ENCODE peak calls at places on chromosomes 13 and 19, in ten cellular contexts. One of them, this sample, is unnamed.

GRCh38 chr13:24693862-24694471 is 13.8 kb downstream of the ATP12A start:
- DNase-seq in upper lobe of left lung: no peak
- DNase-seq in adrenal gland: peak; percentile 51
- DNase-seq in astrocyte of the spinal cord: peak; percentile 30
- DNase-seq in foreskin fibroblast: peak; percentile 63
- DNase-seq in A673: peak; percentile 85
- DNase-seq in Peyer's patch: peak; percentile 23
- DNase-seq in astrocyte of the cerebellum: no peak
- DNase-seq in uterus: no peak
- DNase-seq in tibial artery: no peak
- DNase-seq in this sample: no peak

GRCh38 chr13:23615677-23616076 is 45.5 kb downstream of the TNFRSF19 start:
- DNase-seq in uterus: no peak
- DNase-seq in adrenal gland: no peak
- DNase-seq in tibial artery: no peak
- DNase-seq in foreskin fibroblast: no peak
- DNase-seq in astrocyte of the cerebellum: no peak
- DNase-seq in upper lobe of left lung: no peak
- DNase-seq in A673: peak; percentile 15
- DNase-seq in astrocyte of the spinal cord: peak; percentile 66
- DNase-seq in Peyer's patch: no peak
- DNase-seq in this sample: no peak

GRCh38 chr13:106535552-106536243 is at the start of gene EFNB2:
- DNase-seq in tibial artery: peak; percentile 75
- DNase-seq in adrenal gland: peak; percentile 85
- DNase-seq in astrocyte of the cerebellum: peak; percentile 78
- DNase-seq in upper lobe of left lung: peak; percentile 99
- DNase-seq in foreskin fibroblast: peak; percentile 99
- DNase-seq in A673: peak; percentile 93
- DNase-seq in uterus: peak; percentile 90
- DNase-seq in Peyer's patch: peak; percentile 83
- DNase-seq in astrocyte of the spinal cord: peak; percentile 95
- DNase-seq in this sample: peak; percentile 77

GRCh38 chr13:102707465-102707864 is 12.6 kb upstream of the METTL21C start:
- DNase-seq in tibial artery: no peak
- DNase-seq in upper lobe of left lung: no peak
- DNase-seq in astrocyte of the spinal cord: peak; percentile 87
- DNase-seq in astrocyte of the cerebellum: peak; percentile 65
- DNase-seq in Peyer's patch: no peak
- DNase-seq in A673: peak; percentile 70
- DNase-seq in adrenal gland: peak; percentile 33
- DNase-seq in foreskin fibroblast: peak; percentile 96
- DNase-seq in uterus: no peak
- DNase-seq in this sample: no peak

GRCh38 chr13:50131998-50132936 is 117.0 kb downstream of the KCNRG start:
- DNase-seq in uterus: no peak
- DNase-seq in upper lobe of left lung: no peak
- DNase-seq in tibial artery: no peak
- DNase-seq in A673: no peak
- DNase-seq in Peyer's patch: no peak
- DNase-seq in adrenal gland: no peak
- DNase-seq in astrocyte of the cerebellum: no peak
- DNase-seq in astrocyte of the spinal cord: peak; percentile 23
- DNase-seq in foreskin fibroblast: no peak
- DNase-seq in this sample: no peak

GRCh38 chr13:79393564-79394249 is 12.3 kb downstream of the RBM26 start:
- DNase-seq in astrocyte of the cerebellum: no peak
- DNase-seq in upper lobe of left lung: no peak
- DNase-seq in astrocyte of the spinal cord: no peak
- DNase-seq in uterus: no peak
- DNase-seq in tibial artery: no peak
- DNase-seq in foreskin fibroblast: no peak
- DNase-seq in adrenal gland: no peak
- DNase-seq in Peyer's patch: peak; percentile 90
- DNase-seq in A673: no peak
- DNase-seq in this sample: no peak

GRCh38 chr13:49935171-49936084 is 712 bp downstream of the SPRYD7 start:
- DNase-seq in Peyer's patch: peak; percentile 28
- DNase-seq in astrocyte of the spinal cord: peak; percentile 63
- DNase-seq in uterus: no peak
- DNase-seq in astrocyte of the cerebellum: no peak
- DNase-seq in upper lobe of left lung: no peak
- DNase-seq in adrenal gland: peak; percentile 60
- DNase-seq in foreskin fibroblast: peak; percentile 73
- DNase-seq in tibial artery: peak; percentile 34
- DNase-seq in A673: peak; percentile 47
- DNase-seq in this sample: peak; percentile 25

GRCh38 chr19:1673645-1674292 is 21.4 kb upstream of the TCF3 start:
- DNase-seq in A673: no peak
- DNase-seq in foreskin fibroblast: no peak
- DNase-seq in astrocyte of the spinal cord: no peak
- DNase-seq in upper lobe of left lung: no peak
- DNase-seq in astrocyte of the cerebellum: no peak
- DNase-seq in Peyer's patch: no peak
- DNase-seq in adrenal gland: no peak
- DNase-seq in uterus: no peak
- DNase-seq in tibial artery: no peak
- DNase-seq in this sample: no peak

GRCh38 chr19:39906283-39906682 is 28.2 kb downstream of the FCGBP start:
- DNase-seq in upper lobe of left lung: no peak
- DNase-seq in astrocyte of the spinal cord: no peak
- DNase-seq in tibial artery: no peak
- DNase-seq in adrenal gland: no peak
- DNase-seq in uterus: no peak
- DNase-seq in foreskin fibroblast: no peak
- DNase-seq in Peyer's patch: no peak
- DNase-seq in astrocyte of the cerebellum: no peak
- DNase-seq in A673: no peak
- DNase-seq in this sample: no peak

DNA sequence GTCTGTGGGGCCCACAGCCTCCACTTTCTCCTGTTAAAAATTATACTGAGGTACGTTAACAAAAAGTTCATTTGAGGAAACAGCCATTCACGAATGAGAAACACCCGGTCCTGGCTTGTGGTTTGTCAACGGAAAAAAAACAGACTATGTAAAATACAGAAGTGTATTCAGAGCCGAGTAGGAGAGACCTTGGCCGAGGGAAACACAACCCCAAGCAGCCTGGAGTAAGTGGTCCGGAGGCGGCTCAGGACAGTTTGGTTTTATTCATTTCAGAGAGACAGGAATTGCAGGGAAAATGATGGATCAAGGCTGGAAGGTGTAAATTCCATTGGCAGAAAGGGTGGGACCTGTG is 714 bp downstream of the ZNF439 start:
- DNase-seq in astrocyte of the spinal cord: no peak
- DNase-seq in foreskin fibroblast: no peak
- DNase-seq in A673: no peak
- DNase-seq in upper lobe of left lung: no peak
- DNase-seq in adrenal gland: no peak
- DNase-seq in Peyer's patch: peak; percentile 29
- DNase-seq in tibial artery: no peak
- DNase-seq in astrocyte of the cerebellum: no peak
- DNase-seq in uterus: no peak
- DNase-seq in this sample: no peak
- H3K4me3 ChIP-seq in astrocyte of the spinal cord: peak overlapping the region; percentile 56
- H3K4me3 ChIP-seq in foreskin fibroblast: peak overlapping the region; percentile 75
- H3K4me3 ChIP-seq in A673: peak overlapping the region; percentile 56
- H3K4me3 ChIP-seq in upper lobe of left lung: peak overlapping the region; percentile 77
- H3K4me3 ChIP-seq in adrenal gland: peak overlapping the region; percentile 71
- H3K4me3 ChIP-seq in Peyer's patch: peak overlapping the region; percentile 72
- H3K4me3 ChIP-seq in tibial artery: peak overlapping the region; percentile 65
- H3K4me3 ChIP-seq in astrocyte of the cerebellum: peak overlapping the region; percentile 49
- H3K4me3 ChIP-seq in uterus: peak overlapping the region; percentile 54
- H3K4me3 ChIP-seq in this sample: peak overlapping the region; percentile 65

GRCh38 chr19:29812881-29813275 is 1.1 kb downstream of the CCNE1 start:
- DNase-seq in astrocyte of the spinal cord: no peak
- DNase-seq in foreskin fibroblast: no peak
- DNase-seq in tibial artery: no peak
- DNase-seq in A673: no peak
- DNase-seq in upper lobe of left lung: no peak
- DNase-seq in adrenal gland: no peak
- DNase-seq in uterus: no peak
- DNase-seq in Peyer's patch: no peak
- DNase-seq in astrocyte of the cerebellum: no peak
- DNase-seq in this sample: no peak

GRCh38 chr19:29812080-29812880 is 489 bp downstream of the CCNE1 start:
- DNase-seq in foreskin fibroblast: peak; percentile 33
- DNase-seq in uterus: no peak
- DNase-seq in astrocyte of the spinal cord: no peak
- DNase-seq in adrenal gland: peak; percentile 43
- DNase-seq in upper lobe of left lung: peak; percentile 90
- DNase-seq in A673: no peak
- DNase-seq in astrocyte of the cerebellum: no peak
- DNase-seq in Peyer's patch: no peak
- DNase-seq in tibial artery: no peak
- DNase-seq in this sample: no peak

GRCh38 chr19:29811125-29812079 is at the start of gene CCNE1:
- DNase-seq in foreskin fibroblast: peak; percentile 94
- DNase-seq in A673: peak; percentile 91
- DNase-seq in upper lobe of left lung: peak; percentile 100
- DNase-seq in uterus: peak; percentile 91
- DNase-seq in tibial artery: peak; percentile 89
- DNase-seq in Peyer's patch: peak; percentile 94
- DNase-seq in astrocyte of the spinal cord: peak; percentile 80
- DNase-seq in adrenal gland: peak; percentile 97
- DNase-seq in astrocyte of the cerebellum: peak; percentile 61
- DNase-seq in this sample: peak; percentile 89

GRCh38 chr19:29809795-29810503 is 1.8 kb upstream of the CCNE1 start:
- DNase-seq in astrocyte of the cerebellum: no peak
- DNase-seq in upper lobe of left lung: no peak
- DNase-seq in adrenal gland: no peak
- DNase-seq in A673: no peak
- DNase-seq in foreskin fibroblast: no peak
- DNase-seq in tibial artery: no peak
- DNase-seq in astrocyte of the spinal cord: no peak
- DNase-seq in uterus: no peak
- DNase-seq in Peyer's patch: no peak
- DNase-seq in this sample: no peak

DNA sequence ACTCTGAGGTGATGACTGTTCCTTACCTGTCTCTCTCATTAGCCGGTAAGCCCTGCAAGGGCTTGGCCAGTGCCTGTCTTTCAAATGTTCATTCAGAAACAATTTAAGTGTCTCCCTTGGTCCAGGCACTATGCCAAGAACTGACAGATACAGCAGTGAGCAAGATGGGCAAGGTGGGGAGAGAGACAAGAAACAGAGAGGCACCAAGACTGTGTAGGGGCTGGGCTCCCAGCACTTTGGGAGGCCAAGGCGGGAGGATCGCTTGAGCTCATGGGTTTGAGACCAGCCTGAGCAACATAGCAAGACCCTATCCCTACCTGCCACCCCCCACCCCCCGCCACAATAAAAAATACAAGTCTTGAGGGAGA is 1.3 kb upstream of the CCNE1 start:
- DNase-seq in astrocyte of the cerebellum: no peak
- DNase-seq in A673: no peak
- DNase-seq in adrenal gland: peak; percentile 56
- DNase-seq in astrocyte of the spinal cord: no peak
- DNase-seq in upper lobe of left lung: no peak
- DNase-seq in foreskin fibroblast: peak; percentile 63
- DNase-seq in uterus: no peak
- DNase-seq in Peyer's patch: no peak
- DNase-seq in tibial artery: no peak
- DNase-seq in this sample: no peak
- H3K4me3 ChIP-seq in astrocyte of the cerebellum: no peak overlapping the region
- H3K4me3 ChIP-seq in A673: no peak overlapping the region
- H3K4me3 ChIP-seq in adrenal gland: no peak overlapping the region
- H3K4me3 ChIP-seq in astrocyte of the spinal cord: no peak overlapping the region
- H3K4me3 ChIP-seq in upper lobe of left lung: no peak overlapping the region
- H3K4me3 ChIP-seq in foreskin fibroblast: no peak overlapping the region
- H3K4me3 ChIP-seq in uterus: no peak overlapping the region
- H3K4me3 ChIP-seq in Peyer's patch: no peak overlapping the region
- H3K4me3 ChIP-seq in tibial artery: no peak overlapping the region
- H3K4me3 ChIP-seq in this sample: no peak overlapping the region

DNA sequence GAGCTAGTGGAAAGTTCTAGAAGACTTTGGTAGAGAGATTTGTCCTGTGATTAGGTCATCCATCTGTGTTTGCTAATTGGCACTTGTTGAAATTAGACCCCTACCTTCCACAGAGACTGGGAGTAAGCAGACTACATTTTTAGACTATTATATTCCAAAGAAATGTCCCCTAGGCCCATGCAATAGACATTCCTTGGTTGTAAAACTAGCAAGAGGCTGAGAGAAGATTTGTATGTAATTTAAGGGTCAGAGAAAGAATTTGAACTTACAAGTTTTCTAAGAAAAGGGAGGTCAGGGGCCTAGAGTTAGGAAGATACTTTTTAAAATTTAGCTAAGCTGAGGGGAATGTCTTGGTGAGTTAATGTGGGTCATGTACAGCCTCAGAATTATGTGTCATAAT is 470.7 kb upstream of the SLITRK1 start:
- DNase-seq in astrocyte of the spinal cord: peak; percentile 7
- DNase-seq in tibial artery: no peak
- DNase-seq in foreskin fibroblast: no peak
- DNase-seq in Peyer's patch: no peak
- DNase-seq in uterus: no peak
- DNase-seq in A673: no peak
- DNase-seq in adrenal gland: no peak
- DNase-seq in upper lobe of left lung: no peak
- DNase-seq in astrocyte of the cerebellum: no peak
- DNase-seq in this sample: no peak
- H3K4me3 ChIP-seq in astrocyte of the spinal cord: no peak overlapping the region
- H3K4me3 ChIP-seq in tibial artery: no peak overlapping the region
- H3K4me3 ChIP-seq in foreskin fibroblast: no peak overlapping the region
- H3K4me3 ChIP-seq in Peyer's patch: no peak overlapping the region
- H3K4me3 ChIP-seq in uterus: no peak overlapping the region
- H3K4me3 ChIP-seq in A673: no peak overlapping the region
- H3K4me3 ChIP-seq in adrenal gland: no peak overlapping the region
- H3K4me3 ChIP-seq in upper lobe of left lung: no peak overlapping the region
- H3K4me3 ChIP-seq in astrocyte of the cerebellum: no peak overlapping the region
- H3K4me3 ChIP-seq in this sample: no peak overlapping the region

GRCh38 chr19:3573162-3573857 is 566 bp downstream of the HMG20B start:
- DNase-seq in upper lobe of left lung: peak; percentile 92
- DNase-seq in astrocyte of the cerebellum: no peak
- DNase-seq in uterus: no peak
- DNase-seq in foreskin fibroblast: peak; percentile 37
- DNase-seq in A673: no peak
- DNase-seq in astrocyte of the spinal cord: no peak
- DNase-seq in tibial artery: no peak
- DNase-seq in adrenal gland: peak; percentile 41
- DNase-seq in Peyer's patch: no peak
- DNase-seq in this sample: no peak

GRCh38 chr19:3572855-3573161 is at the start of gene HMG20B:
- DNase-seq in astrocyte of the cerebellum: no peak
- DNase-seq in adrenal gland: no peak
- DNase-seq in A673: no peak
- DNase-seq in uterus: no peak
- DNase-seq in astrocyte of the spinal cord: no peak
- DNase-seq in tibial artery: no peak
- DNase-seq in foreskin fibroblast: no peak
- DNase-seq in Peyer's patch: no peak
- DNase-seq in upper lobe of left lung: no peak
- DNase-seq in this sample: no peak

GRCh38 chr19:3573858-3574637 is 1.3 kb downstream of the HMG20B start:
- DNase-seq in uterus: peak; percentile 71
- DNase-seq in Peyer's patch: peak; percentile 81
- DNase-seq in A673: peak; percentile 97
- DNase-seq in tibial artery: peak; percentile 87
- DNase-seq in adrenal gland: peak; percentile 99
- DNase-seq in astrocyte of the spinal cord: peak; percentile 96
- DNase-seq in upper lobe of left lung: peak; percentile 96
- DNase-seq in foreskin fibroblast: peak; percentile 98
- DNase-seq in astrocyte of the cerebellum: peak; percentile 78
- DNase-seq in this sample: peak; percentile 78

GRCh38 chr19:3570619-3571018 is 2.1 kb upstream of the HMG20B start:
- DNase-seq in astrocyte of the spinal cord: no peak
- DNase-seq in uterus: no peak
- DNase-seq in tibial artery: no peak
- DNase-seq in astrocyte of the cerebellum: no peak
- DNase-seq in foreskin fibroblast: no peak
- DNase-seq in A673: no peak
- DNase-seq in adrenal gland: no peak
- DNase-seq in upper lobe of left lung: no peak
- DNase-seq in Peyer's patch: no peak
- DNase-seq in this sample: no peak

GRCh38 chr19:3572132-3572854 is 451 bp upstream of the HMG20B start:
- DNase-seq in foreskin fibroblast: peak; percentile 100
- DNase-seq in adrenal gland: peak; percentile 100
- DNase-seq in Peyer's patch: peak; percentile 100
- DNase-seq in upper lobe of left lung: peak; percentile 100
- DNase-seq in uterus: peak; percentile 100
- DNase-seq in A673: peak; percentile 100
- DNase-seq in tibial artery: peak; percentile 100
- DNase-seq in astrocyte of the cerebellum: peak; percentile 99
- DNase-seq in astrocyte of the spinal cord: peak; percentile 100
- DNase-seq in this sample: peak; percentile 99
- H3K4me3 ChIP-seq in foreskin fibroblast: peak overlapping the region; percentile 61
- H3K4me3 ChIP-seq in adrenal gland: peak overlapping the region; percentile 56
- H3K4me3 ChIP-seq in Peyer's patch: peak overlapping the region; percentile 80
- H3K4me3 ChIP-seq in upper lobe of left lung: peak overlapping the region; percentile 91
- H3K4me3 ChIP-seq in uterus: peak overlapping the region; percentile 87
- H3K4me3 ChIP-seq in A673: peak overlapping the region; percentile 86
- H3K4me3 ChIP-seq in tibial artery: peak overlapping the region; percentile 84
- H3K4me3 ChIP-seq in astrocyte of the cerebellum: peak overlapping the region; percentile 44
- H3K4me3 ChIP-seq in astrocyte of the spinal cord: peak overlapping the region; percentile 62
- H3K4me3 ChIP-seq in this sample: peak overlapping the region; percentile 42

This sample was measured in effector memory CD4-positive, alpha-beta T cell.